ENCODE peak calls at places on chromosomes 13 and 19, in six cellular contexts. D is SK-N-SH, F is HepG2, W is H1, S is GM12878, J is K562. X is an unnamed sample.

GRCh38 chr19:38383184-38383583 is 4.7 kb downstream of the GGN start:
- DNase-seq in D (no peak), F (no peak), W (no peak), S (no peak), J (no peak), X (no peak)

GRCh38 chr13:112065867-112066623 is 904 bp upstream of the SOX1 start:
- DNase-seq in D (no peak), F (no peak), W (no peak), S (no peak), J (no peak), X (no peak)

GRCh38 chr13:28316129-28316528 is 177.8 kb downstream of the PAN3 start:
- DNase-seq in D (no peak), F (peak; percentile 61), W (no peak), S (no peak), J (no peak), X (no peak)

GRCh38 chr19:31269425-31270127 is 79.7 kb downstream of the TSHZ3 start:
- DNase-seq in D (peak; percentile 67), F (no peak), W (no peak), S (no peak), J (no peak), X (no peak)

GRCh38 chr19:41248895-41249294 is 15.3 kb upstream of the HNRNPUL1 start:
- DNase-seq in D (no peak), F (no peak), W (no peak), S (no peak), J (no peak), X (no peak)

GRCh38 chr13:111937763-111938375 is 129.1 kb upstream of the SOX1 start:
- DNase-seq in D (no peak), F (no peak), W (no peak), S (no peak), J (no peak), X (no peak)

GRCh38 chr19:16445238-16446107 is 26.3 kb downstream of the EPS15L1 start:
- DNase-seq in D (no peak), F (peak; percentile 32), W (no peak), S (peak; percentile 90), J (no peak), X (no peak)

GRCh38 chr13:32538234-32538620 is 368 bp downstream of the N4BP2L2 start:
- DNase-seq in D (peak; percentile 45), F (peak; percentile 76), W (no peak), S (no peak), J (no peak), X (no peak)

GRCh38 chr13:77062097-77062496 is 35.1 kb upstream of the FBXL3 start:
- DNase-seq in D (no peak), F (no peak), W (no peak), S (no peak), J (no peak), X (no peak)

GRCh38 chr19:39144487-39145071 is 19.0 kb downstream of the PAK4 start:
- DNase-seq in D (peak; percentile 80), F (no peak), W (no peak), S (no peak), J (no peak), X (no peak)

GRCh38 chr13:111213964-111214726 is 99.0 kb downstream of the ARHGEF7 start:
- DNase-seq in D (no peak), F (no peak), W (no peak), S (no peak), J (no peak), X (no peak)

GRCh38 chr13:95317037-95317989 is 16.1 kb upstream of the ABCC4 start:
- DNase-seq in D (no peak), F (no peak), W (no peak), S (no peak), J (peak; percentile 41), X (no peak)

GRCh38 chr19:5207806-5208205 is 132.8 kb downstream of the PTPRS start:
- DNase-seq in D (no peak), F (no peak), W (no peak), S (no peak), J (no peak), X (no peak)

GRCh38 chr13:87089391-87089790 is 581.8 kb upstream of the SLITRK5 start:
- DNase-seq in D (no peak), F (no peak), W (no peak), S (no peak), J (no peak), X (no peak)

GRCh38 chr19:1725100-1726064 is 27.9 kb upstream of the ONECUT3 start:
- DNase-seq in D (peak; percentile 100), F (peak; percentile 25), W (no peak), S (no peak), J (peak; percentile 100), X (peak; percentile 85)

GRCh38 chr19:38277969-38278680 is 13.8 kb downstream of the SPINT2 start:
- DNase-seq in D (peak; percentile 52), F (no peak), W (no peak), S (no peak), J (no peak), X (no peak)

GRCh38 chr13:48749699-48750473 is 96.2 kb downstream of the CYSLTR2 start:
- DNase-seq in D (peak; percentile 35), F (peak; percentile 76), W (peak; percentile 46), S (peak; percentile 73), J (peak; percentile 39), X (peak; percentile 62)

GRCh38 chr19:41883821-41884733 is 1.1 kb downstream of the ARHGEF1 start:
- DNase-seq in D (peak; percentile 98), F (peak; percentile 93), W (peak; percentile 90), S (peak; percentile 86), J (peak; percentile 97), X (peak; percentile 100)

GRCh38 chr13:96898212-96898611 is 96.1 kb downstream of the OXGR1 start:
- DNase-seq in D (no peak), F (no peak), W (no peak), S (no peak), J (no peak), X (no peak)

GRCh38 chr19:2974342-2974932 is 2.9 kb upstream of the TLE6 start:
- DNase-seq in D (no peak), F (no peak), W (no peak), S (no peak), J (peak; percentile 62), X (no peak)

DNA sequence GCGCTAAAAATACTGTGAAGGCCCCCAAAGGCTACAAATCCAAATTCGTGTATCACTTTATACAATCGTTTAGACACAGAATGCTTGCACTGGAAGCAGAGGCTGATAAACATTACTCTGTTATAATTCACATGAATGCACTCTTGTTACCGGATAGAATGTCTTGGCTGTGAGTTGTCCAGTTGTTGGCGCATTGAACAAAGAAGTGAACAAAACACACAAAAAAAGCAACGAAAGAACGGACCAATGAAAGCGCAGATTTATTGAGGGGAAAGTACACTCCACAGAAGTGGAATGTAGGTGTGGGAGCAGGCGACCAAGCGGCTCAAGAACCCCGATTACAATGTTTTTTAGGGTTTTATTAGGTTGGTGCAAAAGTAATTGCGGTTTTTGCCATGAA is 529 bp upstream of the ZNF418 start:
- DNase-seq in D (no peak), F (no peak), W (no peak), S (no peak), J (no peak), X (no peak)
- H3K4me2 ChIP-seq in D (no peak overlapping the region), F (no peak overlapping the region), W (peak overlapping the region; percentile 95), S (no peak overlapping the region), J (no peak overlapping the region), X (no peak overlapping the region)

GRCh38 chr19:8392017-8392591 is 1.9 kb downstream of the RAB11B start:
- DNase-seq in D (peak; percentile 57), F (no peak), W (no peak), S (no peak), J (no peak), X (no peak)
- TF ChIP-seq EP300 in D (no peak), F (no peak), W (no peak), S (no peak), J (no peak), X (no peak)

GRCh38 chr19:17469092-17469370 is 1.3 kb upstream of the SLC27A1 start:
- DNase-seq in D (no peak), F (no peak), W (no peak), S (no peak), J (no peak), X (no peak)
- H3K4me2 ChIP-seq in D (peak overlapping the region; percentile 93), F (peak overlapping the region; percentile 98), W (peak overlapping the region; percentile 91), S (peak overlapping the region; percentile 99), J (peak overlapping the region; percentile 84), X (peak overlapping the region; percentile 83)

DNA sequence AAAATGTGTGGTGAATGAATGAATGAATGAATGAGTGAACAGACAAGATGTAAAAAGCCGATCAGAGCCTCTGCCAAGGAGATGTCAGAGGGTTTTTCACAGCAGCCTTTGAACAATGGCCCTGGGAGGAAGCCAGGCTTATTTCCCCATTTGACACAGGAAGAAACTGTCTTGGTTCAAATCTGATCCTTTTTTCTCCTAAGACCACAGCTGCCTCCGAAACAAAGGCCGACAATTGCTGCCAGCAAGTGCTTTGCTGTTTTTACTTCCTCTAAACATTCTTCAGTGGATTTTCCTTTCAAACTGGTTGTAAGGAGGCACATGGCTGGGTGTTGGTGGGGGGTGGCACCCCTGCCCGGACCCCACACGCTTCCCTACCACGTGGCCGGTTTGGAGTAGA is 44.2 kb upstream of the HOMER3 start:
- DNase-seq in D (no peak), F (no peak), W (no peak), S (no peak), J (no peak), X (no peak)
- TF ChIP-seq EP300 in D (no peak), F (no peak), W (no peak), S (no peak), J (no peak), X (no peak)

DNA sequence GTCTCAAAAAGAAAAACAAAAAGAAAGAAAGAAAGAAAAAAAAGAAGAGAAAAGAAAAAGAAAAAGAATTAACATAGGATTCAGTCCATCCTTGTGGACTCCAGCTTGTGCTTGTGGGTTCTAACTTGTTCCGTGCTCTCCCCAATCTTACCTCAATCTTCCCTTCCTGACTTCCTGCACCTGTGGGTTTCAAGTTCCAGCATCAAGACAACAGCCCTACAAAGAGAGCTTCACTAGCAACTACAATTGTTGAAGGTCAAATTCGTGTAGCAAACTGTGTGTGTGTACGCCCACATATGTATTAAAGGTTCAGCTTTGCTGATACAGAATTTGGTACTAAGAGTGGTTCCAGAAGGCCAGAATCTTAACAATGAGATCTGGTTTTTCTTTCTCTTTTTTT is 25.3 kb downstream of the FXYD5 start:
- DNase-seq in D (no peak), F (no peak), W (no peak), S (no peak), J (no peak), X (no peak)
- H3K4me2 ChIP-seq in D (no peak overlapping the region), F (no peak overlapping the region), W (no peak overlapping the region), S (no peak overlapping the region), J (no peak overlapping the region), X (no peak overlapping the region)

GRCh38 chr19:40242480-40242879 is 16.0 kb upstream of the CCNP start:
- DNase-seq in D (no peak), F (no peak), W (no peak), S (no peak), J (no peak), X (no peak)
- TF ChIP-seq EP300 in D (no peak), F (no peak), W (no peak), S (no peak), J (no peak), X (no peak)

GRCh38 chr13:103772576-103772975 is 706.4 kb upstream of the SLC10A2 start:
- DNase-seq in D (no peak), F (peak; percentile 3), W (no peak), S (no peak), J (no peak), X (peak; percentile 12)
- H3K4me2 ChIP-seq in D (no peak overlapping the region), F (no peak overlapping the region), W (no peak overlapping the region), S (no peak overlapping the region), J (no peak overlapping the region), X (no peak overlapping the region)

DNA sequence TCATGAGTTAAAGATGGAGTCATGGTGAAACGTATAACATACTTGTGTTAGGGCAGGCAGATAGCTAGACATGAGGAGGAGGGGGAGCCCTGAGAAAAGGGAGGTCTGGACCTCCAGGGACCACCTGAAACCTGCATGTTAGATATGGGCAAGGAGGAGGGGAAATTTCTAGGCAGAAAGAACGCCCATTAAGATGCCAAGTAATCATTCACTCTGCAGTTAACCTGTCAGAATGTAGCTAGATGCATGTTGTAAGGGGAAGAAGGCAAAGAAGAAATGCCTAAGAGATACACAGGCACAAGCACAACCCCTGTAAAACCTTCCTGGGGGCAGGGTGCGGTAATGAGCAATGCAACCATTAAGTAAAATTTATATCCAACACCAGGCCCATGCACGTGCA is 1055.2 kb upstream of the SPRY2 start:
- DNase-seq in D (no peak), F (no peak), W (no peak), S (no peak), J (no peak), X (no peak)
- TF ChIP-seq EP300 in D (no peak), F (no peak), W (no peak), S (no peak), J (no peak), X (no peak)

X was measured in A549.